ENCODE peak calls at places on chromosomes 7 and 10, in ten cellular contexts. K, I, P, J, S, T, L, C, X and Z are unnamed samples. For H3K4me1, the result is how much of the 10 kb centered on the place peaks cover.

GRCh38 chr10:68543004-68543918 is 15.9 kb upstream of the SLC25A16 start:
- DNase-seq in K (no peak), I (no peak), P (no peak), J (peak), S (no peak), T (no peak), L (no peak), C (no peak), X (no peak), Z (no peak)

GRCh38 chr7:30473393-30473775 is 5.2 kb downstream of the NOD1 start:
- DNase-seq in K (no peak), I (peak), P (no peak), J (no peak), S (peak), T (no peak), L (no peak), C (no peak), X (no peak), Z (no peak)

GRCh38 chr7:80472491-80473200 is 39.2 kb downstream of the GNAT3 start:
- DNase-seq in K (no peak), I (no peak), P (no peak), J (no peak), S (no peak), T (no peak), L (no peak), C (no peak), X (no peak), Z (no peak)

GRCh38 chr10:117374506-117375359 is 507 bp downstream of the PDZD8 start:
- DNase-seq in K (peak), I (peak), P (peak), J (peak), S (peak), T (peak), L (peak), C (no peak), X (peak), Z (peak)

GRCh38 chr10:83983578-83984255 is 155.6 kb upstream of the GHITM start:
- DNase-seq in K (no peak), I (peak), P (no peak), J (peak), S (peak), T (no peak), L (no peak), C (no peak), X (no peak), Z (no peak)

GRCh38 chr7:78450754-78451153 is 652.2 kb downstream of the PHTF2 start:
- DNase-seq in K (no peak), I (no peak), P (no peak), J (no peak), S (no peak), T (no peak), L (no peak), C (no peak), X (no peak), Z (no peak)

GRCh38 chr7:130420943-130421578 is 19.8 kb downstream of the CEP41 start:
- DNase-seq in K (no peak), I (peak), P (no peak), J (peak), S (no peak), T (no peak), L (no peak), C (no peak), X (no peak), Z (no peak)

GRCh38 chr7:114793155-114793849 is 128.6 kb upstream of the MDFIC start:
- DNase-seq in K (no peak), I (peak), P (no peak), J (no peak), S (no peak), T (no peak), L (no peak), C (no peak), X (no peak), Z (no peak)

GRCh38 chr7:105876964-105877601 is 684 bp upstream of the ATXN7L1 start:
- DNase-seq in K (peak), I (peak), P (peak), J (peak), S (peak), T (peak), L (peak), C (peak), X (peak), Z (peak)

GRCh38 chr7:151506901-151507382 is 12.8 kb downstream of the RHEB start:
- DNase-seq in K (no peak), I (peak), P (no peak), J (no peak), S (no peak), T (no peak), L (no peak), C (no peak), X (no peak), Z (no peak)

GRCh38 chr10:113922787-113923570 is 68.5 kb downstream of the NHLRC2 start:
- DNase-seq in K (peak), I (no peak), P (no peak), J (no peak), S (peak), T (no peak), L (no peak), C (no peak), X (no peak), Z (no peak)

GRCh38 chr10:100881552-100882250 is 31.1 kb upstream of the SLF2 start:
- DNase-seq in K (no peak), I (no peak), P (peak), J (no peak), S (peak), T (no peak), L (no peak), C (no peak), X (no peak), Z (no peak)

GRCh38 chr10:99304857-99305220 is 24.3 kb upstream of the CNNM1 start:
- DNase-seq in K (no peak), I (no peak), P (no peak), J (no peak), S (no peak), T (no peak), L (no peak), C (no peak), X (no peak), Z (no peak)

GRCh38 chr10:29865700-29866355 is 193.6 kb downstream of the JCAD start:
- DNase-seq in K (no peak), I (no peak), P (no peak), J (peak), S (no peak), T (no peak), L (no peak), C (no peak), X (no peak), Z (no peak)

GRCh38 chr10:130425881-130426435 is 289.8 kb downstream of the GLRX3 start:
- DNase-seq in K (no peak), I (no peak), P (no peak), J (no peak), S (peak), T (no peak), L (no peak), C (no peak), X (no peak), Z (no peak)

GRCh38 chr7:1694551-1694950 is 24.5 kb downstream of the ELFN1 start:
- DNase-seq in K (peak), I (no peak), P (no peak), J (no peak), S (no peak), T (no peak), L (peak), C (no peak), X (no peak), Z (no peak)

GRCh38 chr10:77533887-77534278 is 103.7 kb downstream of the KCNMA1 start:
- DNase-seq in K (no peak), I (no peak), P (no peak), J (no peak), S (no peak), T (no peak), L (no peak), C (no peak), X (no peak), Z (no peak)

GRCh38 chr10:58513189-58514101 is 773 bp downstream of the BICC1 start:
- DNase-seq in K (peak), I (peak), P (peak), J (peak), S (peak), T (peak), L (peak), C (peak), X (peak), Z (peak)

GRCh38 chr7:11473220-11473619 is 358.8 kb downstream of the THSD7A start:
- DNase-seq in K (no peak), I (no peak), P (no peak), J (no peak), S (no peak), T (no peak), L (no peak), C (no peak), X (no peak), Z (no peak)

GRCh38 chr10:3564599-3564998 is 220.4 kb downstream of the KLF6 start:
- DNase-seq in K (no peak), I (no peak), P (no peak), J (no peak), S (no peak), T (no peak), L (no peak), C (no peak), X (no peak), Z (no peak)

GRCh38 chr7:149790146-149790548 is 16.8 kb upstream of the ZNF467 start:
- DNase-seq in K (peak), I (peak), P (peak), J (no peak), S (peak), T (peak), L (peak), C (no peak), X (no peak), Z (peak)

GRCh38 chr10:72790216-72790990 is 98.5 kb downstream of the MCU start:
- DNase-seq in K (no peak), I (peak), P (no peak), J (no peak), S (no peak), T (no peak), L (no peak), C (no peak), X (no peak), Z (no peak)

GRCh38 chr7:128266891-128267839 is 26.1 kb downstream of the LEP start:
- DNase-seq in K (peak), I (no peak), P (peak), J (peak), S (peak), T (peak), L (peak), C (no peak), X (peak), Z (peak)

GRCh38 chr10:11208908-11209809 is 191.5 kb downstream of the CELF2 start:
- DNase-seq in K (no peak), I (peak), P (no peak), J (no peak), S (no peak), T (no peak), L (no peak), C (no peak), X (no peak), Z (no peak)

GRCh38 chr7:142603870-142604448 is 145.3 kb upstream of the PRSS1 start:
- DNase-seq in K (no peak), I (peak), P (peak), J (peak), S (peak), T (peak), L (no peak), C (no peak), X (peak), Z (peak)

DNA sequence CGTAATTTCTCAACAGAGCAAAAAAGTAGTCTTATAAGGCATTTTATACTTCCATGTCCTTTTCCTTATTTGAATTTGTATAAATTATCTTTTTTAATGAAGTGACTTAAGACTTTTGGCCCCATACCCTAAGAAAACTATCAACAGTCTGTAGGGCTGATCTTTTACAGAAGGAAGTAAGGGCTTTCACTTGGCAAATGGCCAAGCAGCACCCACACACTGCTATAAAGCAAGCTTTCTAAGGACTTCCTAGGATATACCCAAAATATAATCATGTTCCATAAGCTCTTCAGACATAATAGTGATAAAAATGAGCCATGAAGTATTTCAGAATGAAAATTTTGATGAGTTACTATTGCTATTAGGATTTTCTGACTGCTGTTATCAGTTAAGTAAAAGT is 3.4 kb downstream of the CRPPA start:
- DNase-seq in K (no peak), I (no peak), P (no peak), J (no peak), S (no peak), T (no peak), L (no peak), C (no peak), X (no peak), Z (no peak)
- H3K4me1 ChIP-seq in K (under half), I (under half), P (under half), J (under half), S (under half), T (under half), L (under half), C (under half), X (under half), Z (under half)

GRCh38 chr10:123640016-123640535 is 26.1 kb upstream of the GPR26 start:
- DNase-seq in K (no peak), I (no peak), P (no peak), J (no peak), S (peak), T (no peak), L (no peak), C (no peak), X (no peak), Z (no peak)
- H3K4me1 ChIP-seq in K (under half), I (under half), P (under half), J (under half), S (under half), T (under half), L (under half), C (under half), X (under half), Z (under half)

DNA sequence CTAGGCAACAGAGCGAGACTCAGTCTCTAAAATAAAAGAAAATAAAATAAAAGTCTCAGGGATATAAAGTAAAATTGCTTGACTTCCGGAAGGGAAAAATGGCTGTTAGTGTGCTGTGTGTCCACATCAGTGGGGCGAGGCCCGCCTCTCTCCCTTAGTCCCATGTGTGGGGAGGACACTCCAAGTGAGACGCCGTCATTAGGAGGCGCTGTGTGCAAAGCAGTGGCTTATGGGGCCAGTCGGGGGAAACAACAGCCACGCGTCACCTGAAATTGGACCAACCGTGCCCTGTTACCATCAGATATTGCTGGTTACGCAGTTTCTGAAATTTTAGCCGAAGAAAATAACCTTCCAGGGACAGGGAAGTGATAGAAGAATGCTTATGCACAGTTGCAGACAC is 15.8 kb downstream of the SFXN4 start:
- DNase-seq in K (no peak), I (no peak), P (no peak), J (no peak), S (peak), T (no peak), L (no peak), C (no peak), X (no peak), Z (no peak)
- H3K4me1 ChIP-seq in K (under half), I (under half), P (under half), J (under half), S (under half), T (under half), L (under half), C (under half), X (under half), Z (under half)

GRCh38 chr10:32326680-32327363 is 20.1 kb downstream of the EPC1 start:
- DNase-seq in K (no peak), I (no peak), P (no peak), J (no peak), S (no peak), T (no peak), L (no peak), C (no peak), X (no peak), Z (no peak)
- H3K4me1 ChIP-seq in K (under half), I (under half), P (half or more), J (under half), S (under half), T (under half), L (half or more), C (under half), X (under half), Z (half or more)

GRCh38 chr10:32341596-32341995 is 5.4 kb downstream of the EPC1 start:
- DNase-seq in K (no peak), I (no peak), P (no peak), J (peak), S (no peak), T (no peak), L (no peak), C (no peak), X (no peak), Z (no peak)
- H3K4me1 ChIP-seq in K (half or more), I (under half), P (half or more), J (under half), S (under half), T (half or more), L (half or more), C (under half), X (under half), Z (under half)

GRCh38 chr7:83835424-83835823 is 186.5 kb upstream of the SEMA3E start:
- DNase-seq in K (no peak), I (no peak), P (no peak), J (peak), S (no peak), T (no peak), L (no peak), C (no peak), X (no peak), Z (no peak)
- H3K4me1 ChIP-seq in K (under half), I (under half), P (under half), J (under half), S (under half), T (under half), L (under half), C (under half), X (under half), Z (under half)

DNA sequence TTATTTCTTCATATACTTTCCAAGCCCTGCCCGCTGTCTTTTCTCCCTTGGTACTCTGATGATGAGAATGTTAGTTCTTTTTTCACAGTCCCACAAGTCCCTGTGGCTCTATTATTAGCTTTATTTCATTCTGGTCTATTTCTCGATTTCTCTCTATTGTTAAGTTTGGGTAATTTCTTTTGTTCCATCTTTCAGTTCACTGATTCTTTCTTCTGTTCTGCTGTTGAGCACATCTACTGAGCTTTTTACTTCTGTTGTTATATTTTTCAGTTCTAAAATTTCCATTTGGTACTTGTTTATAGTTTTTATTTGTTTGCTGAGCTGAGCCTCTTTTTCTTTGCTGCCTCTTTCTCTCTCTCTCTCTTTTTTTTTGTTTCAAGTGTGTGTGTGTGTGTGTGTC is 102.9 kb downstream of the CCNY start:
- DNase-seq in K (no peak), I (no peak), P (no peak), J (no peak), S (no peak), T (no peak), L (no peak), C (no peak), X (no peak), Z (no peak)
- H3K4me1 ChIP-seq in K (under half), I (under half), P (under half), J (under half), S (under half), T (under half), L (under half), C (under half), X (under half), Z (under half)

DNA sequence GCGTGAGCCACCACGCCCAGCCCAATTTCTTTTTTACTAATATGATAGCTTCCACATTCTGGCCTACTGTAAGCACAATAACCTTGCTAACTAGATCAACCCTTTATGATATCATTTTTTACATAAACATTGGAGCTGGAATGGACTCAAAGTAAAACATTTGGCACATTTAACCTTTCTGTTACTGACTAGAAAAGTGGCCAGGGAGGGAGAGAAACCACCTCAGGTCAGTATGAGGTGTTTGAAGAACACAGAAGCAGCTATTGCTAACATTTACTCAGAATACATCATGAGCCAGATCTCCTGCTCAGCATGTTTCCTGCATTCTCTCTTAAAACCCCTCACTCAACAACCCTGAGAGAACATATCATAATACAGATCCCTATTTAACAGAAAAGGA is 27.3 kb downstream of the SGMS1 start:
- DNase-seq in K (no peak), I (peak), P (no peak), J (no peak), S (no peak), T (no peak), L (no peak), C (no peak), X (no peak), Z (no peak)
- H3K4me1 ChIP-seq in K (under half), I (under half), P (under half), J (under half), S (under half), T (under half), L (under half), C (under half), X (under half), Z (under half)

GRCh38 chr7:48526375-48526732 is 355.1 kb downstream of the ABCA13 start:
- DNase-seq in K (no peak), I (no peak), P (no peak), J (no peak), S (no peak), T (no peak), L (no peak), C (no peak), X (no peak), Z (no peak)
- H3K4me1 ChIP-seq in K (under half), I (under half), P (under half), J (under half), S (under half), T (under half), L (under half), C (under half), X (under half), Z (under half)

DNA sequence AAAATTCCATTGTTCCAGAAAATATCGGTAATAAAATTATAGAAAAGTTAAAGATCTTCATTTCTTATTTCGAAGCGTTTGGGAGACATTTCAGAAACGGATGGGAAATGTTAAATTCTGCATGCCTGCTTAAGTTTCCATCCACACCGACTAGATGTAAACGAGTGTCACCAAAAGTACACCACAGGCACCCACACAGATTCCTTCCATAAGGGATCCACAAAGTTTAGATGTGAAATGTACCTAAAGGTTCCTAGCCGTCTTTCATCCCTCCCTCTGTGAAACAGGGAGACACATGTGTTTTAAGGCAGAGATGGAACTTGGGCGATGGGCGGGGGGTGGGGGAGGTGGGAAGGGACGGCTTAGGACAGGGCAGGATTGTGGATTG is 621 bp upstream of the CAV1 start:
- DNase-seq in K (no peak), I (no peak), P (no peak), J (peak), S (no peak), T (no peak), L (no peak), C (no peak), X (no peak), Z (no peak)
- H3K4me1 ChIP-seq in K (under half), I (half or more), P (under half), J (under half), S (under half), T (under half), L (under half), C (under half), X (under half), Z (half or more)